ENCODE peak calls at places on chromosomes 11 and 22, in four cellular contexts. Q, K, S and X are unnamed samples.

GRCh38 chr11:63239254-63239653 is 4.1 kb downstream of the SLC22A25 start:
- DNase-seq in Q (no peak), K (no peak), S (no peak), X (no peak)

GRCh38 chr11:73314121-73314948 is 6.3 kb downstream of the ARHGEF17 start:
- DNase-seq in Q (peak; percentile 72), K (no peak), S (no peak), X (peak; percentile 98)

GRCh38 chr22:46758867-46759290 is 3.6 kb upstream of the TBC1D22A start:
- DNase-seq in Q (peak; percentile 63), K (peak; percentile 74), S (peak; percentile 61), X (peak; percentile 96)

GRCh38 chr11:104926771-104927470 is 28.7 kb upstream of the CASP12 start:
- DNase-seq in Q (no peak), K (peak; percentile 38), S (no peak), X (peak; percentile 67)

GRCh38 chr11:118900535-118901384 is 17.1 kb downstream of the CXCR5 start:
- DNase-seq in Q (no peak), K (no peak), S (no peak), X (no peak)

GRCh38 chr11:26571861-26572654 is at the start of gene MUC15:
- DNase-seq in Q (no peak), K (no peak), S (no peak), X (peak; percentile 37)

GRCh38 chr22:37118083-37118482 is 8.6 kb upstream of the TMPRSS6 start:
- DNase-seq in Q (no peak), K (no peak), S (no peak), X (no peak)

GRCh38 chr11:86138958-86139357 is 70.1 kb upstream of the PICALM start:
- DNase-seq in Q (no peak), K (no peak), S (no peak), X (no peak)

GRCh38 chr11:108881136-108881535 is 216.3 kb downstream of the DDX10 start:
- DNase-seq in Q (peak; percentile 23), K (no peak), S (no peak), X (no peak)

GRCh38 chr22:35604671-35605457 is 12.3 kb downstream of the MB start:
- DNase-seq in Q (no peak), K (no peak), S (no peak), X (peak; percentile 81)

GRCh38 chr11:94922675-94923347 is 50.5 kb downstream of the CWC15 start:
- DNase-seq in Q (no peak), K (no peak), S (no peak), X (peak; percentile 50)

GRCh38 chr11:73866095-73866579 is 10.5 kb downstream of the COA4 start:
- DNase-seq in Q (peak; percentile 69), K (no peak), S (no peak), X (no peak)

GRCh38 chr11:119361961-119362725 is 15.6 kb upstream of the MFRP start:
- DNase-seq in Q (no peak), K (no peak), S (no peak), X (no peak)

GRCh38 chr22:36377022-36377631 is 10.6 kb downstream of the MYH9 start:
- DNase-seq in Q (no peak), K (no peak), S (no peak), X (no peak)

GRCh38 chr11:97557399-97557798 is 1167.6 kb downstream of the JRKL start:
- DNase-seq in Q (no peak), K (no peak), S (no peak), X (no peak)

GRCh38 chr11:75203641-75204011 is 36.9 kb upstream of the TPBGL start:
- DNase-seq in Q (no peak), K (no peak), S (no peak), X (no peak)

GRCh38 chr11:10499452-10500262 is 41.3 kb downstream of the RNF141 start:
- DNase-seq in Q (no peak), K (no peak), S (no peak), X (no peak)

GRCh38 chr11:10731064-10731680 is 19.9 kb upstream of the CTR9 start:
- DNase-seq in Q (peak; percentile 36), K (no peak), S (no peak), X (no peak)

GRCh38 chr11:22723257-22723656 is 56.8 kb downstream of the GAS2 start:
- DNase-seq in Q (no peak), K (no peak), S (no peak), X (no peak)

GRCh38 chr11:19208959-19209568 is 7.3 kb upstream of the CSRP3 start:
- DNase-seq in Q (no peak), K (no peak), S (no peak), X (no peak)

GRCh38 chr11:68282141-68282860 is 10.5 kb upstream of the C11orf24 start:
- DNase-seq in Q (no peak), K (no peak), S (no peak), X (no peak)

GRCh38 chr11:5690216-5690615 is 626 bp downstream of the TRIM22 start:
- DNase-seq in Q (peak; percentile 40), K (no peak), S (no peak), X (peak; percentile 15)

GRCh38 chr11:88414385-88414861 is 76.9 kb upstream of the CTSC start:
- DNase-seq in Q (peak; percentile 68), K (no peak), S (no peak), X (no peak)

GRCh38 chr11:46930089-46930488 is 6.5 kb upstream of the CSTPP1 start:
- DNase-seq in Q (peak; percentile 73), K (no peak), S (no peak), X (peak; percentile 39)

GRCh38 chr11:75337195-75337654 is 14.2 kb downstream of the ARRB1 start:
- DNase-seq in Q (peak; percentile 60), K (no peak), S (no peak), X (no peak)

GRCh38 chr11:118193910-118194566 is 17.6 kb upstream of the SCN2B start:
- DNase-seq in Q (no peak), K (no peak), S (no peak), X (no peak)

GRCh38 chr11:71238285-71238875 is 14.0 kb downstream of the SHANK2 start:
- DNase-seq in Q (no peak), K (no peak), S (no peak), X (no peak)

GRCh38 chr11:6825333-6825744 is 20.1 kb upstream of the OR10A5 start:
- DNase-seq in Q (no peak), K (no peak), S (no peak), X (peak; percentile 49)

GRCh38 chr11:93921695-93922468 is 71.5 kb upstream of the VSTM5 start:
- DNase-seq in Q (peak; percentile 72), K (peak; percentile 84), S (peak; percentile 43), X (peak; percentile 92)

GRCh38 chr22:32957093-32957835 is 100.9 kb downstream of the SYN3 start:
- DNase-seq in Q (no peak), K (no peak), S (no peak), X (no peak)

GRCh38 chr22:46636221-46637002 is 16.2 kb downstream of the GRAMD4 start:
- DNase-seq in Q (no peak), K (no peak), S (no peak), X (no peak)

GRCh38 chr11:33942954-33943353 is 51.1 kb upstream of the LMO2 start:
- DNase-seq in Q (peak; percentile 58), K (no peak), S (no peak), X (no peak)

GRCh38 chr22:48783821-48784266 is 1043.8 kb downstream of the BRD1 start:
- DNase-seq in Q (no peak), K (no peak), S (no peak), X (no peak)

GRCh38 chr22:48781868-48782267 is 1045.8 kb downstream of the BRD1 start:
- DNase-seq in Q (no peak), K (no peak), S (no peak), X (no peak)

GRCh38 chr22:48781391-48781790 is 1046.3 kb downstream of the BRD1 start:
- DNase-seq in Q (no peak), K (no peak), S (no peak), X (no peak)

GRCh38 chr22:48782817-48783511 is 1044.7 kb downstream of the BRD1 start:
- DNase-seq in Q (no peak), K (peak; percentile 59), S (no peak), X (peak; percentile 65)

GRCh38 chr22:48782326-48782725 is 1045.3 kb downstream of the BRD1 start:
- DNase-seq in Q (no peak), K (no peak), S (no peak), X (no peak)
- H4K5ac ChIP-seq in Q (no peak overlapping the region), K (no peak overlapping the region), S (no peak overlapping the region), X (no peak overlapping the region)

DNA sequence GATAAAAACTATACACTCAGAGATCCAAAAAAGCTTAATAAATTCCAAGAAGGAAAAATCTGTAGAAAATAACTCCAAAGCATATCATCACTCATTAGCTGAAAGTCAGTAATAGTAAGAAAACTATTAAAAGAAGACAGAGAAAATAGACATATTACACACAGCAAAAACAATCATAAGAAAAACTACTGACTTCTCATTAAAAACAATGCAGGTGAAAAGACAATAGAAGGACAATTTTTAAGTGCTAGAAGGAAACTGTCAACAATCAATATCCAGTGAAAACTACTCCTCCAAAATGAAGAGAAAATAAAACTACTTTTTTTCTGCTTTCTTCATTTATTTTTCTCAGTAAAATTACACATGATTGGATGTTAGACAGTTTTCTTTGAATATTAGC is 56.5 kb downstream of the BLID start:
- DNase-seq in Q (no peak), K (no peak), S (no peak), X (no peak)
- H3K4me2 ChIP-seq in Q (no peak overlapping the region), K (no peak overlapping the region), S (no peak overlapping the region), X (no peak overlapping the region)

GRCh38 chr11:69587454-69588081 is 53.4 kb upstream of the CCND1 start:
- DNase-seq in Q (peak; percentile 81), K (no peak), S (no peak), X (peak; percentile 52)
- H4K5ac ChIP-seq in Q (no peak overlapping the region), K (no peak overlapping the region), S (no peak overlapping the region), X (no peak overlapping the region)

DNA sequence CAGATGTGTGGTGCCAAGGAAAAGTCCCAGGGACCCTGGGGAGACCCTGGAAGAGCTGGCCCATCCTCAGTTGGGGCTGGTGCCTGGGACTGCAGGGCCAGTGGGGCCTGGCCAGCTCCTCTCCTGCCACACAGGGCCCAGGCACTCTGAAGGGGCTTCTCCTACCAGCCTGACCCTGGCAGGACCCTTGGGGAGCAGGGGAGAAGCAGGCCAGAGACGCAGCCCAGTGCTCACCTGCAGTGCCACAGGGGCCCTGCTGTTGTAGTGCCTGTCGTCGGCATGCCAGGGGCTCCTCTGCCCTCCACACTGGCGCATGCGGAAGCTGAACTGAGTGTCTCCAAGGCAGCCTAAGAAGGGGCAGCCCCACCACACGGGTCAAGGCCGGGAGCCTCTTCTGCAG is 9.1 kb downstream of the DENND6B start:
- DNase-seq in Q (no peak), K (no peak), S (no peak), X (no peak)
- H3K4me2 ChIP-seq in Q (no peak overlapping the region), K (no peak overlapping the region), S (no peak overlapping the region), X (no peak overlapping the region)

DNA sequence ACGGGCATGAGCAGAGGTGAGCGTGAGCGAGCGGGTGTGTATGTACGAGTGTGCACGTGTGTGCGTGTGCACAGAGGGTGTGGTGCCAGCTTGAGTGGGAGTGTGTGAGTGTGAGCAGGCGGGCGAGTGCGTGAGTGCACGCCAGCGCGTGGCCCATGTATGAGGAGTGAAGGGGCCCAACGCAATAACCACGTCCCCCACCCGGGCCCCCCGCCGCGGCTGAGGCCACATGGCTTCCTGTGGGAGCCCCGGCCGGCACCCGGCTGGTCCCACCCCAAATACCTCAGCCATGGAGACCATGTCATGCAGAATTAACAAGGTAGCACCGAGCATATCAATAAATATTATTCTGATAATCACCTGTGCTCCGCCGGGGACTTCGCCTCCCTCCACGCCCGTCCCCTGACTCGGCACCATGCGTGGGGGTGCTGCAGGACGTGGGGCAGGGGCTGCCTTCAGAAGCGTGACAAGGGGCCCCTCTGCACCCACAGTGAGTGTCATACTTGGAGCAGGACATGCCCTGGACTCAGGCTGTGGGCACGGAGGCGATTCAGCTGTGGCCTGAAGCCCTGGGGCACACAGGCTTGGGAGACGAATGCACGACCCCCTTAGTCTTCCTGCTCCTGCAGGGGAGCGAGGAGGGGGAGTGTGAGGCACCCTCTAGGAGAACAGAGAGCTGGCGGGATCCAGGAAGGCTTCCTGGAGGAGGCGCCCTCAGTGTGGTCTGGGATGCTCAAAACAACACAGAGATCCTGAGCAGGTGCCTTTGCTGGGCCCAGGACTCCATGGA is 5.6 kb upstream of the TRABD start:
- DNase-seq in Q (no peak), K (no peak), S (no peak), X (no peak)
- H4K5ac ChIP-seq in Q (no peak overlapping the region), K (no peak overlapping the region), S (no peak overlapping the region), X (no peak overlapping the region)